ENCODE peak calls at places on chromosomes 5 and 9, in eight cellular contexts. V is activated CD4-positive, alpha-beta T cell treated with anti-CD3 and anti-CD28 coated beads for 24 hours; M is HCT116; G is NCI-H774; H is activated naive CD4-positive, alpha-beta T cell; D is kidney tubule cell; Y is KG1; N is NCI-H1092. Q is an unnamed sample.

GRCh38 chr9:88387733-88388202 is 476 bp upstream of the SPIN1 start:
- DNase-seq in H (peak), N (no peak), D (peak), M (peak), G (peak), Y (no peak), V (no peak), Q (no peak)

GRCh38 chr5:137086289-137086838 is 412.8 kb downstream of the SPOCK1 start:
- DNase-seq in Y (no peak), M (no peak), V (no peak), H (no peak), G (no peak), N (no peak), D (no peak), Q (no peak)

GRCh38 chr9:21576331-21577189 is 94.4 kb upstream of the IFNE start:
- DNase-seq in Y (no peak), H (no peak), M (peak), N (no peak), V (no peak), D (peak), G (no peak), Q (peak)

GRCh38 chr9:35563791-35564197 is 41.3 kb upstream of the TESK1 start:
- DNase-seq in M (no peak), H (no peak), Y (no peak), G (no peak), V (no peak), D (no peak), N (no peak), Q (no peak)

GRCh38 chr5:116378007-116378831 is 196.4 kb downstream of the SEMA6A start:
- DNase-seq in N (peak), Y (no peak), H (no peak), D (no peak), V (no peak), G (no peak), M (no peak), Q (no peak)

GRCh38 chr5:80961376-80962281 is 1.5 kb downstream of the RASGRF2 start:
- DNase-seq in G (no peak), M (no peak), N (no peak), H (no peak), Y (no peak), V (peak), D (peak), Q (peak)

GRCh38 chr9:12933957-12934356 is 159.1 kb downstream of the LURAP1L start:
- DNase-seq in H (no peak), N (no peak), G (no peak), V (no peak), D (peak), Y (no peak), M (peak), Q (no peak)

GRCh38 chr5:107359033-107359915 is 311.5 kb downstream of the EFNA5 start:
- DNase-seq in Y (no peak), D (peak), N (no peak), G (no peak), M (no peak), H (no peak), V (no peak), Q (no peak)

GRCh38 chr5:132829742-132830435 is 558 bp downstream of the SHROOM1 start:
- DNase-seq in G (peak), H (peak), M (peak), V (peak), N (peak), D (peak), Y (peak), Q (peak)

GRCh38 chr9:15485836-15486678 is 24.7 kb downstream of the PSIP1 start:
- DNase-seq in D (peak), H (no peak), N (no peak), M (no peak), Y (peak), G (no peak), V (no peak), Q (peak)

GRCh38 chr5:135140805-135141204 is 106.8 kb upstream of the PITX1 start:
- DNase-seq in M (peak), G (no peak), D (peak), Y (no peak), N (no peak), H (no peak), V (no peak), Q (no peak)

GRCh38 chr9:33159058-33159759 is 7.9 kb downstream of the B4GALT1 start:
- DNase-seq in H (no peak), D (peak), Y (peak), G (no peak), M (no peak), N (no peak), V (no peak), Q (peak)

GRCh38 chr5:128085413-128085812 is 1.8 kb downstream of the SLC12A2 start:
- DNase-seq in V (no peak), M (no peak), D (peak), Y (no peak), G (no peak), N (no peak), H (no peak), Q (no peak)

GRCh38 chr5:96026334-96027065 is 64.8 kb upstream of the ELL2 start:
- DNase-seq in N (no peak), M (peak), Y (no peak), D (peak), V (no peak), H (no peak), G (no peak), Q (no peak)

GRCh38 chr5:139765040-139765408 is 30.6 kb upstream of the PSD2 start:
- DNase-seq in H (no peak), G (no peak), M (no peak), Y (no peak), N (no peak), D (no peak), V (no peak), Q (no peak)

GRCh38 chr9:37031902-37032301 is 2.2 kb downstream of the PAX5 start:
- DNase-seq in H (no peak), M (no peak), V (no peak), G (no peak), N (no peak), Y (no peak), D (no peak), Q (no peak)

GRCh38 chr5:81286059-81286617 is 15.2 kb upstream of the ZCCHC9 start:
- DNase-seq in G (no peak), D (peak), M (no peak), H (no peak), N (no peak), V (no peak), Y (no peak), Q (no peak)

GRCh38 chr5:154276236-154276792 is 85.8 kb downstream of the GALNT10 start:
- DNase-seq in M (no peak), D (no peak), G (no peak), Y (no peak), H (no peak), V (no peak), N (no peak), Q (no peak)

GRCh38 chr5:154421868-154422267 is 23.9 kb upstream of the SAP30L start:
- DNase-seq in H (no peak), D (peak), N (no peak), Y (no peak), G (no peak), M (peak), V (no peak), Q (peak)

GRCh38 chr9:115015018-115015635 is 84.7 kb upstream of the TNFSF8 start:
- DNase-seq in Y (no peak), V (no peak), G (no peak), M (peak), H (no peak), D (peak), N (no peak), Q (no peak)

GRCh38 chr9:73213300-73213699 is 61.6 kb downstream of the ANXA1 start:
- DNase-seq in D (no peak), Y (no peak), H (no peak), V (no peak), G (no peak), N (no peak), M (no peak), Q (no peak)

GRCh38 chr9:127762111-127762676 is 16.3 kb downstream of the SH2D3C start:
- DNase-seq in Y (no peak), H (no peak), M (no peak), D (no peak), V (no peak), N (no peak), G (no peak), Q (no peak)

Q was measured in CD4-positive, CD25-positive, alpha-beta regulatory T cell.